ENCODE peak calls at places on chromosome 17, in eight cellular contexts. D is A673, T is astrocyte of the cerebellum, E is left ventricle myocardium inferior, P is kidney, C is neural progenitor cell, B is fibroblast of mammary gland, N is astrocyte of the spinal cord. J is an unnamed sample.

GRCh38 chr17:40646791-40647548 is 648 bp downstream of the SMARCE1 start:
- DNase-seq in B (peak), P (no peak), E (no peak), N (no peak), D (no peak), C (peak), T (peak), J (peak)

GRCh38 chr17:40915199-40915661 is 22.2 kb downstream of the KRT23 start:
- DNase-seq in P (no peak), D (no peak), T (peak), E (no peak), N (peak), C (no peak), B (peak), J (peak)

GRCh38 chr17:64508683-64509082 is 1.9 kb downstream of the CEP95 start:
- DNase-seq in B (no peak), D (no peak), P (no peak), C (no peak), N (no peak), E (no peak), T (no peak), J (no peak)

GRCh38 chr17:81509048-81509686 is 3.4 kb downstream of the ACTG1 start:
- DNase-seq in E (no peak), P (no peak), T (no peak), D (no peak), C (no peak), N (no peak), B (peak), J (no peak)

GRCh38 chr17:58326609-58327341 is 1.8 kb downstream of the TSPOAP1 start:
- DNase-seq in C (no peak), T (no peak), B (no peak), D (no peak), N (no peak), P (peak), E (no peak), J (no peak)

GRCh38 chr17:55200904-55201608 is 63.7 kb upstream of the HLF start:
- DNase-seq in P (no peak), N (no peak), B (no peak), C (no peak), D (peak), E (no peak), T (no peak), J (no peak)

GRCh38 chr17:11240041-11240801 is 792 bp upstream of the SHISA6 start:
- DNase-seq in N (no peak), B (no peak), T (no peak), D (peak), P (peak), C (peak), E (no peak), J (no peak)

GRCh38 chr17:18356624-18357023 is 6.7 kb downstream of the SHMT1 start:
- DNase-seq in P (no peak), T (peak), B (peak), E (peak), D (no peak), N (peak), C (no peak), J (peak)

GRCh38 chr17:71963341-71963740 is 157.5 kb upstream of the SOX9 start:
- DNase-seq in D (no peak), N (no peak), E (no peak), B (no peak), C (no peak), P (no peak), T (no peak), J (no peak)

GRCh38 chr17:55726440-55726839 is 3.8 kb upstream of the TMEM100 start:
- DNase-seq in T (peak), N (peak), E (peak), B (peak), D (peak), P (no peak), C (no peak), J (peak)

GRCh38 chr17:41836550-41837196 is 641 bp upstream of the NT5C3B start:
- DNase-seq in T (no peak), E (no peak), D (no peak), N (no peak), C (no peak), P (no peak), B (no peak), J (no peak)

GRCh38 chr17:39951924-39952664 is 10.7 kb upstream of the GSDMA start:
- DNase-seq in B (no peak), E (no peak), C (no peak), P (peak), N (no peak), T (no peak), D (no peak), J (no peak)

GRCh38 chr17:44005865-44006580 is 1.6 kb downstream of the NAGS start:
- DNase-seq in N (peak), D (no peak), T (no peak), P (peak), E (no peak), B (no peak), C (peak), J (no peak)

GRCh38 chr17:37490638-37491614 is 1.2 kb downstream of the DUSP14 start:
- DNase-seq in B (peak), C (peak), N (peak), D (peak), E (peak), T (peak), P (no peak), J (peak)

GRCh38 chr17:1515640-1516402 is 591 bp downstream of the INPP5K start:
- DNase-seq in E (no peak), D (peak), P (no peak), N (peak), C (peak), T (peak), B (peak), J (peak)

GRCh38 chr17:75588546-75589016 is 981 bp downstream of the MYO15B start:
- DNase-seq in E (no peak), C (no peak), P (peak), B (no peak), T (no peak), D (no peak), N (no peak), J (no peak)

GRCh38 chr17:75832164-75832651 is 12.0 kb downstream of the UNC13D start:
- DNase-seq in N (peak), C (no peak), B (peak), E (no peak), P (peak), D (no peak), T (peak), J (peak)

GRCh38 chr17:1362065-1362848 is 37.8 kb downstream of the YWHAE start:
- DNase-seq in E (no peak), T (no peak), N (no peak), B (no peak), D (no peak), P (peak), C (no peak), J (peak)

GRCh38 chr17:16442141-16442540 is 26.8 kb downstream of the TRPV2 start:
- DNase-seq in T (no peak), E (no peak), P (no peak), N (peak), D (no peak), C (peak), B (peak), J (peak)

GRCh38 chr17:16302856-16303255 is 50.4 kb downstream of the CENPV start:
- DNase-seq in C (no peak), T (no peak), B (no peak), N (no peak), E (no peak), D (no peak), P (no peak), J (no peak)

GRCh38 chr17:43779145-43780125 is 658 bp upstream of the DUSP3 start:
- DNase-seq in E (no peak), B (no peak), T (no peak), N (peak), P (no peak), D (peak), C (peak), J (no peak)

GRCh38 chr17:55903028-55903690 is 152.3 kb downstream of the PCTP start:
- DNase-seq in N (no peak), B (peak), C (no peak), P (no peak), E (no peak), D (no peak), T (no peak), J (no peak)

GRCh38 chr17:31320791-31321190 is 631 bp downstream of the EVI2A start:
- DNase-seq in B (peak), N (peak), P (no peak), E (no peak), T (no peak), C (no peak), D (no peak), J (peak)

DNA sequence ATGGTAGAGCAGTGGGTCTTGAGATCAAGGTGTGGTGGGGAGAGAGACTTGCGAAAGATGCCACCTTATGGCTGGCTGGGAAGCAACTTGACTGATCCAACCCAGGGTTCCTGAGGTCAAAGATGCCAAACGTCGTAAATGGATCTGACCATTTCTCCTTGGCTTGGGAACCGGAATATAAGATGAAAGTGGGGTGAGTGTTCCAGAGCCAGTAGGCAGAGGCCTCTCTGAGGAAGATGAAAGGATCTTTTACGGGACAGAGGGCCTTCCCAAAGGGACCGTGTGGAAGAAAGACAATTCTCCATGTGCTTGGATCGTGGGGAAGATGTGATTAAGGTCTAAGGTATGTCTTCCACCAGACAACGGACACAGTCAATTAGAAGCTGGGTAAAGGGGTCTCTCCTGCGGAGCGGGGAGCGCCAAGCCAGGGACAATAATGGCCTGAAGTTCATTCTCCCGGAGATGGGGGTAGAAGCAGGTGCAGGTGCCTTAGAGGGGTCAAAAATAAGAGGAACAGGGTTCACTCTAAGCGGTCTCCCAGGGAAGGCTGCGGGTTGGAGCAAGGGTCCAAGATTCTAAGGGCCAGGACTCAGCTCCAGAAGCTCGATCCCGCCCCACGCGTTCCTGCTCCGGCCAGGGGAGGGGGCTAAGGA is 802 bp downstream of the FXR2 start:
- DNase-seq in C (no peak), T (no peak), N (peak), E (no peak), D (no peak), B (peak), P (no peak), J (peak)
- TF ChIP-seq CTCF in C (peak), T (peak), N (no peak), E (no peak), D (no peak), B (no peak), P (no peak), J (no peak)

GRCh38 chr17:7748098-7748775 is 30.7 kb downstream of the DNAH2 start:
- DNase-seq in P (peak), T (no peak), D (no peak), E (no peak), C (no peak), N (peak), B (peak), J (peak)
- H3K4me3 ChIP-seq in P (no peak), T (no peak), D (no peak), E (no peak), C (no peak), N (no peak), B (no peak), J (no peak)

GRCh38 chr17:34081269-34081668 is 173.8 kb upstream of the CCL2 start:
- DNase-seq in T (no peak), E (no peak), N (no peak), B (peak), D (peak), C (peak), P (no peak), J (no peak)
- TF ChIP-seq CTCF in T (no peak), E (peak), N (peak), B (peak), D (peak), C (peak), P (peak), J (peak)

GRCh38 chr17:78313735-78314648 is 45.9 kb downstream of the SOCS3 start:
- DNase-seq in E (peak), B (peak), N (peak), P (peak), D (peak), T (no peak), C (peak), J (peak)
- H3K4me3 ChIP-seq in E (peak), B (peak), N (no peak), P (peak), D (peak), T (peak), C (peak), J (peak)

GRCh38 chr17:60577147-60577925 is 22.7 kb upstream of the PPM1D start:
- DNase-seq in T (no peak), P (no peak), C (no peak), N (no peak), D (no peak), E (no peak), B (peak), J (peak)
- TF ChIP-seq CTCF in T (peak), P (peak), C (no peak), N (no peak), D (no peak), E (peak), B (no peak), J (peak)

GRCh38 chr17:8957721-8958120 is 7.8 kb downstream of the PIK3R5 start:
- DNase-seq in C (no peak), B (no peak), D (no peak), N (no peak), P (no peak), T (no peak), E (no peak), J (no peak)

GRCh38 chr17:8961861-8962260 is 3.6 kb downstream of the PIK3R5 start:
- DNase-seq in B (no peak), D (no peak), C (no peak), P (no peak), E (no peak), N (no peak), T (no peak), J (no peak)

GRCh38 chr17:8963017-8963416 is 2.5 kb downstream of the PIK3R5 start:
- DNase-seq in P (no peak), T (no peak), B (no peak), N (no peak), E (no peak), D (no peak), C (no peak), J (no peak)

GRCh38 chr17:8959312-8959918 is 6.1 kb downstream of the PIK3R5 start:
- DNase-seq in C (no peak), B (no peak), N (no peak), D (no peak), P (no peak), T (no peak), E (no peak), J (no peak)

DNA sequence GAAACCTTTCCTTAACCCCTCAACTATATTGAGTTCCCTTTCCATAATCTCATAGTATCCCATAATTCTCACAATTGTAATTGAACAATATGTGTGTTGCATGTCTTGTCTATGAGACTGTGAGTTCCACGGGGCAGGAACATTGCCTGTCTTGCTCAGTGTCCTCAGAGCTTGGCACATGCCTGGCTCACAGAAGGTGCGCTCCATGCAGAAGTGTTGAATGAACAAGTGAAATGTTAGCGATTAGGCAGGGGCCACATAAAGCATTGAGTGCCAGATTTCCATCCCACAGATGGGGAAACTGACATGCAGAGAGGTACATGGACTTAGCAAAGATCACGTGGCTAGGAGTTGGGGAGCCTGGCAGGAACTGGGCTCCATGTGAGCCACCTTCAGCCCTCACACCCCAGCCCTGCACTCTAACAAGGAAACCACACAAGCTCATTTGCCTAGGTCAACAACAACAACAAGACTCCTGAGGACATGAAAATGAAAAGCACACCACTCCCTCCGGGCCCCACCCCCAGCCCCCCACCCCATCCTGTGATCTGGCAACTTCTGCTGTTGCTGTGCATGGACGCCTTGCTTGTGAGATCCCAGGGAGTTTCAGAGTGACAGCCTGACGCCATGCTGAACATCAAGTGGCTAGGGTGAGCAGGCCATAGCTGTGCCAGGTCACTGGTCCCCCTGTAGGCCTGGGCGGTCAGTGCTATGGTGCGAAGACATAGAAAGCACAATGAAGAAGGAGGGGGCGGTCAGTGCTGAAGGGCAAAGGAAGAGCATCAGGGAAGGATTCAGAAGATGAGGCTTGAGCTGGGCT is 5.0 kb downstream of the PIK3R5 start:
- DNase-seq in P (no peak), N (no peak), B (no peak), D (no peak), T (no peak), C (no peak), E (no peak), J (no peak)
- H3K4me3 ChIP-seq in P (no peak), N (no peak), B (no peak), D (no peak), T (no peak), C (no peak), E (no peak), J (no peak)

GRCh38 chr17:79341529-79341780 is 266.8 kb downstream of the ENGASE start:
- DNase-seq in N (no peak), T (no peak), B (no peak), D (no peak), C (no peak), P (peak), E (no peak), J (no peak)

GRCh38 chr17:79340286-79340685 is 265.7 kb downstream of the ENGASE start:
- DNase-seq in B (no peak), N (no peak), T (no peak), E (no peak), D (no peak), P (peak), C (no peak), J (no peak)

GRCh38 chr17:79341816-79342215 is 267.2 kb downstream of the ENGASE start:
- DNase-seq in D (no peak), N (no peak), T (no peak), B (no peak), C (no peak), E (no peak), P (peak), J (no peak)

GRCh38 chr17:79342376-79342775 is 267.8 kb downstream of the ENGASE start:
- DNase-seq in B (no peak), P (peak), D (no peak), T (no peak), E (no peak), C (no peak), N (no peak), J (no peak)

DNA sequence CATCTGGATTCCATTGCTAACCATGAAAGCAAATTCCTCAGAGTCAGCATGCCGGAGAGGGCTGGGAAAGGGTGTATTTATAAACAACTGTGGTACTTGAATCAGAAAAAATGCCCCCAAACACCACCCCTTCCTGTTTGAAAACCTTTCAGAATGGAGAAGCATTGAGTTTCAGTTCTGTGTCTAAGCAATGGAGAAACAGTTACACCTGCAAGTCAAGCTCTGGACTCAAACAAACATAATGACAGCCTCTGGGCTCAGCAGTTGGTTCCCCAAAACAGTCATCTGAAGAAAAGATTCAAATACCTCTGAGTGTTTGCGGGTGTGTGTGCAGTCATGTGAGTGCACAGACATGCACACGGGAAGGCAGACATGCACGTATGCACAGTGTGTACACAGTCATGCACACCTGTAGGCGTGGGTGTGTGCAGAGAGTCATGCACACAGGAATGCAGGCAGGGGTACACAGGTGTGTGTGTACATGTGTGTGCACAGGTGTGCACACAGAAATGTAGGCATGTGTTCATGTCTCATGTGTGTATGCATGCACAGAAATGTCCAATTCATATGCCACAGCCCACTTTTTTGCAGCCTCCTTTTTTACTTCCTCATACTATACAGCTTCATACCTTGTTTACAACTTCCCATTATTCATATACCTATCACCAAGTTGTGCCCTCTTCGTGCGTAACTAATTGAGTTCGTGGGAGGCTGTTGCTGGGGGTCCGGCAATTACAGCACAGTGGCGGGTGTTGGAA is 266.3 kb downstream of the ENGASE start:
- DNase-seq in B (no peak), N (no peak), P (peak), D (no peak), C (no peak), E (no peak), T (no peak), J (no peak)
- TF ChIP-seq CTCF in B (no peak), N (no peak), P (no peak), D (no peak), C (no peak), E (no peak), T (no peak), J (no peak)

GRCh38 chr17:49695698-49696232 is 12.0 kb downstream of the SLC35B1 start:
- DNase-seq in B (no peak), C (no peak), P (no peak), E (no peak), N (no peak), D (no peak), T (no peak), J (no peak)
- H3K4me3 ChIP-seq in B (no peak), C (no peak), P (no peak), E (no peak), N (no peak), D (no peak), T (no peak), J (no peak)

J was measured in fibroblast of the aortic adventitia.